ENCODE peak calls at places on chromosomes 4 and X, in nine cellular contexts. One of them, this sample, is unnamed.
A peak's percentile ranks its signal among the peaks of the same experiment; 100 is the strongest.

GRCh38 chr4:141179474-141180026 is 41.1 kb upstream of the ZNF330 start:
- DNase-seq in foreskin fibroblast: no peak
- DNase-seq in lower lobe of right lung: no peak
- DNase-seq in GM06990: no peak
- DNase-seq in A549: no peak
- DNase-seq in right atrium auricular region: no peak
- DNase-seq in epithelial cell of esophagus: no peak
- DNase-seq in bronchial epithelial cell: no peak
- DNase-seq in astrocyte of the spinal cord: no peak
- DNase-seq in this sample: no peak

GRCh38 chr4:87498446-87498900 is 30.7 kb downstream of the SPARCL1 start:
- DNase-seq in astrocyte of the spinal cord: peak; percentile 50
- DNase-seq in lower lobe of right lung: no peak
- DNase-seq in GM06990: no peak
- DNase-seq in right atrium auricular region: no peak
- DNase-seq in A549: no peak
- DNase-seq in foreskin fibroblast: peak; percentile 67
- DNase-seq in bronchial epithelial cell: no peak
- DNase-seq in epithelial cell of esophagus: no peak
- DNase-seq in this sample: no peak

GRCh38 chr4:93710101-93710846 is 118.3 kb upstream of the ATOH1 start:
- DNase-seq in GM06990: no peak
- DNase-seq in A549: no peak
- DNase-seq in lower lobe of right lung: no peak
- DNase-seq in foreskin fibroblast: peak; percentile 10
- DNase-seq in epithelial cell of esophagus: peak; percentile 32
- DNase-seq in astrocyte of the spinal cord: no peak
- DNase-seq in bronchial epithelial cell: peak; percentile 18
- DNase-seq in right atrium auricular region: no peak
- DNase-seq in this sample: peak; percentile 41

GRCh38 chr4:1790005-1790404 is 3.1 kb upstream of the FGFR3 start:
- DNase-seq in GM06990: no peak
- DNase-seq in foreskin fibroblast: no peak
- DNase-seq in bronchial epithelial cell: peak; percentile 71
- DNase-seq in epithelial cell of esophagus: peak; percentile 84
- DNase-seq in lower lobe of right lung: no peak
- DNase-seq in right atrium auricular region: no peak
- DNase-seq in A549: no peak
- DNase-seq in astrocyte of the spinal cord: no peak
- DNase-seq in this sample: no peak

GRCh38 chr4:105451346-105451745 is 22.5 kb downstream of the PPA2 start:
- DNase-seq in epithelial cell of esophagus: no peak
- DNase-seq in GM06990: no peak
- DNase-seq in foreskin fibroblast: no peak
- DNase-seq in bronchial epithelial cell: no peak
- DNase-seq in right atrium auricular region: no peak
- DNase-seq in lower lobe of right lung: no peak
- DNase-seq in astrocyte of the spinal cord: no peak
- DNase-seq in A549: no peak
- DNase-seq in this sample: no peak

GRCh38 chr4:31356839-31357238 is 636.7 kb downstream of the PCDH7 start:
- DNase-seq in GM06990: no peak
- DNase-seq in lower lobe of right lung: no peak
- DNase-seq in astrocyte of the spinal cord: no peak
- DNase-seq in epithelial cell of esophagus: no peak
- DNase-seq in bronchial epithelial cell: no peak
- DNase-seq in right atrium auricular region: no peak
- DNase-seq in A549: no peak
- DNase-seq in foreskin fibroblast: no peak
- DNase-seq in this sample: no peak

GRCh38 chr4:35463251-35463952 is 780.9 kb downstream of the ARAP2 start:
- DNase-seq in GM06990: no peak
- DNase-seq in astrocyte of the spinal cord: no peak
- DNase-seq in foreskin fibroblast: no peak
- DNase-seq in A549: no peak
- DNase-seq in right atrium auricular region: no peak
- DNase-seq in bronchial epithelial cell: no peak
- DNase-seq in lower lobe of right lung: peak; percentile 22
- DNase-seq in epithelial cell of esophagus: no peak
- DNase-seq in this sample: no peak

GRCh38 chr4:44118971-44119680 is 329.5 kb downstream of the KCTD8 start:
- DNase-seq in astrocyte of the spinal cord: peak; percentile 5
- DNase-seq in bronchial epithelial cell: peak; percentile 63
- DNase-seq in epithelial cell of esophagus: peak; percentile 84
- DNase-seq in GM06990: no peak
- DNase-seq in A549: no peak
- DNase-seq in lower lobe of right lung: no peak
- DNase-seq in foreskin fibroblast: no peak
- DNase-seq in right atrium auricular region: no peak
- DNase-seq in this sample: no peak

GRCh38 chrX:14832151-14832550 is 40.7 kb downstream of the FANCB start:
- DNase-seq in A549: no peak
- DNase-seq in GM06990: no peak
- DNase-seq in bronchial epithelial cell: no peak
- DNase-seq in lower lobe of right lung: no peak
- DNase-seq in astrocyte of the spinal cord: peak; percentile 59
- DNase-seq in right atrium auricular region: no peak
- DNase-seq in epithelial cell of esophagus: no peak
- DNase-seq in foreskin fibroblast: peak; percentile 76
- DNase-seq in this sample: no peak

GRCh38 chr4:139014391-139015268 is 951 bp upstream of the NOCT start:
- DNase-seq in lower lobe of right lung: no peak
- DNase-seq in astrocyte of the spinal cord: peak; percentile 94
- DNase-seq in A549: peak; percentile 77
- DNase-seq in foreskin fibroblast: peak; percentile 89
- DNase-seq in right atrium auricular region: no peak
- DNase-seq in epithelial cell of esophagus: peak; percentile 95
- DNase-seq in bronchial epithelial cell: peak; percentile 98
- DNase-seq in GM06990: no peak
- DNase-seq in this sample: peak; percentile 55

GRCh38 chr4:184237612-184238011 is 19.9 kb upstream of the ENPP6 start:
- DNase-seq in astrocyte of the spinal cord: no peak
- DNase-seq in right atrium auricular region: no peak
- DNase-seq in foreskin fibroblast: no peak
- DNase-seq in epithelial cell of esophagus: peak; percentile 38
- DNase-seq in bronchial epithelial cell: peak; percentile 40
- DNase-seq in A549: no peak
- DNase-seq in GM06990: no peak
- DNase-seq in lower lobe of right lung: no peak
- DNase-seq in this sample: no peak

GRCh38 chr4:55765070-55765469 is 54.5 kb upstream of the EXOC1L start:
- DNase-seq in astrocyte of the spinal cord: no peak
- DNase-seq in epithelial cell of esophagus: no peak
- DNase-seq in right atrium auricular region: no peak
- DNase-seq in A549: no peak
- DNase-seq in foreskin fibroblast: no peak
- DNase-seq in lower lobe of right lung: no peak
- DNase-seq in GM06990: no peak
- DNase-seq in bronchial epithelial cell: no peak
- DNase-seq in this sample: no peak

GRCh38 chrX:150018931-150019331 is 80.6 kb upstream of the EOLA2 start:
- DNase-seq in epithelial cell of esophagus: no peak
- DNase-seq in bronchial epithelial cell: no peak
- DNase-seq in foreskin fibroblast: peak; percentile 5
- DNase-seq in lower lobe of right lung: no peak
- DNase-seq in GM06990: no peak
- DNase-seq in astrocyte of the spinal cord: no peak
- DNase-seq in A549: no peak
- DNase-seq in right atrium auricular region: no peak
- DNase-seq in this sample: peak; percentile 23

GRCh38 chr4:169305651-169306050 is 34.9 kb upstream of the SH3RF1 start:
- DNase-seq in astrocyte of the spinal cord: peak; percentile 23
- DNase-seq in foreskin fibroblast: no peak
- DNase-seq in epithelial cell of esophagus: no peak
- DNase-seq in right atrium auricular region: no peak
- DNase-seq in lower lobe of right lung: no peak
- DNase-seq in A549: no peak
- DNase-seq in bronchial epithelial cell: no peak
- DNase-seq in GM06990: no peak
- DNase-seq in this sample: no peak

DNA sequence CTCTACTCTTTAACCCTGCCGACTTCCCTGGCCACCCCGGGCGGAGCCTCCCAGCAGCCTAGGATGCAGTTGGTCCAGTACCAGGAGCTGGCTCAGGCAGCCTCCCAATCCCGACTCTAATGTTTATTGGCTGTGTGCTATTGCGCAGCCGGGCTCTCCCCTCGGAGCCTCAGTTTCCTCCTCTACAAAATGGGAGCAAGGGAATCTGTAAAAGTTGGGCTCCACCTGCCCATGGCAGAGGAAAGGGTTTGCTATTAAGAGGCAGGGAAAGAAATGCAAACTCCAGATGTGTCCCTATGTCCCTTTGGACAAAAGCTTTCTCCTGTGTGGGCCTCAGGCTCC is 140.8 kb upstream of the PJA1 start:
- DNase-seq in astrocyte of the spinal cord: no peak
- DNase-seq in foreskin fibroblast: no peak
- DNase-seq in GM06990: no peak
- DNase-seq in A549: no peak
- DNase-seq in right atrium auricular region: no peak
- DNase-seq in bronchial epithelial cell: no peak
- DNase-seq in lower lobe of right lung: no peak
- DNase-seq in epithelial cell of esophagus: no peak
- DNase-seq in this sample: no peak
- H3K4me3 ChIP-seq in astrocyte of the spinal cord: no peak overlapping the region
- H3K4me3 ChIP-seq in foreskin fibroblast: no peak overlapping the region
- H3K4me3 ChIP-seq in GM06990: no peak overlapping the region
- H3K4me3 ChIP-seq in A549: no peak overlapping the region
- H3K4me3 ChIP-seq in right atrium auricular region: no peak overlapping the region
- H3K4me3 ChIP-seq in bronchial epithelial cell: no peak overlapping the region
- H3K4me3 ChIP-seq in lower lobe of right lung: no peak overlapping the region
- H3K4me3 ChIP-seq in epithelial cell of esophagus: no peak overlapping the region
- H3K4me3 ChIP-seq in this sample: no peak overlapping the region

GRCh38 chr4:8264106-8264505 is 5.4 kb upstream of the HTRA3 start:
- DNase-seq in GM06990: no peak
- DNase-seq in epithelial cell of esophagus: no peak
- DNase-seq in astrocyte of the spinal cord: no peak
- DNase-seq in A549: no peak
- DNase-seq in right atrium auricular region: no peak
- DNase-seq in foreskin fibroblast: no peak
- DNase-seq in bronchial epithelial cell: no peak
- DNase-seq in lower lobe of right lung: no peak
- DNase-seq in this sample: no peak

GRCh38 chr4:8267077-8267476 is 2.5 kb upstream of the HTRA3 start:
- DNase-seq in lower lobe of right lung: peak; percentile 85
- DNase-seq in bronchial epithelial cell: peak; percentile 52
- DNase-seq in epithelial cell of esophagus: peak; percentile 75
- DNase-seq in right atrium auricular region: peak; percentile 89
- DNase-seq in A549: peak; percentile 70
- DNase-seq in foreskin fibroblast: peak; percentile 50
- DNase-seq in GM06990: no peak
- DNase-seq in astrocyte of the spinal cord: peak; percentile 22
- DNase-seq in this sample: peak; percentile 30

GRCh38 chr4:8266088-8266487 is 3.5 kb upstream of the HTRA3 start:
- DNase-seq in right atrium auricular region: no peak
- DNase-seq in foreskin fibroblast: no peak
- DNase-seq in bronchial epithelial cell: no peak
- DNase-seq in A549: no peak
- DNase-seq in epithelial cell of esophagus: no peak
- DNase-seq in astrocyte of the spinal cord: no peak
- DNase-seq in lower lobe of right lung: no peak
- DNase-seq in GM06990: no peak
- DNase-seq in this sample: no peak

GRCh38 chr4:8266508-8266907 is 3.0 kb upstream of the HTRA3 start:
- DNase-seq in GM06990: no peak
- DNase-seq in astrocyte of the spinal cord: no peak
- DNase-seq in foreskin fibroblast: no peak
- DNase-seq in A549: no peak
- DNase-seq in epithelial cell of esophagus: no peak
- DNase-seq in lower lobe of right lung: no peak
- DNase-seq in bronchial epithelial cell: no peak
- DNase-seq in right atrium auricular region: no peak
- DNase-seq in this sample: no peak

GRCh38 chr4:8265171-8265929 is 4.2 kb upstream of the HTRA3 start:
- DNase-seq in right atrium auricular region: no peak
- DNase-seq in foreskin fibroblast: no peak
- DNase-seq in astrocyte of the spinal cord: no peak
- DNase-seq in epithelial cell of esophagus: no peak
- DNase-seq in bronchial epithelial cell: no peak
- DNase-seq in lower lobe of right lung: no peak
- DNase-seq in A549: no peak
- DNase-seq in GM06990: no peak
- DNase-seq in this sample: no peak
- TF ChIP-seq CTCF in right atrium auricular region: no peak
- TF ChIP-seq CTCF in foreskin fibroblast: no peak
- TF ChIP-seq CTCF in astrocyte of the spinal cord: no peak
- TF ChIP-seq CTCF in epithelial cell of esophagus: no peak
- TF ChIP-seq CTCF in bronchial epithelial cell: no peak
- TF ChIP-seq CTCF in lower lobe of right lung: no peak
- TF ChIP-seq CTCF in A549: no peak
- TF ChIP-seq CTCF in GM06990: no peak
- TF ChIP-seq CTCF in this sample: no peak

GRCh38 chrX:12007881-12008280 is 130.4 kb upstream of the FRMPD4 start:
- DNase-seq in GM06990: no peak
- DNase-seq in lower lobe of right lung: no peak
- DNase-seq in foreskin fibroblast: peak; percentile 84
- DNase-seq in epithelial cell of esophagus: peak; percentile 87
- DNase-seq in right atrium auricular region: no peak
- DNase-seq in astrocyte of the spinal cord: peak; percentile 79
- DNase-seq in A549: peak; percentile 17
- DNase-seq in bronchial epithelial cell: peak; percentile 90
- DNase-seq in this sample: no peak

GRCh38 chrX:12010436-12010835 is 127.8 kb upstream of the FRMPD4 start:
- DNase-seq in epithelial cell of esophagus: no peak
- DNase-seq in right atrium auricular region: no peak
- DNase-seq in GM06990: no peak
- DNase-seq in foreskin fibroblast: no peak
- DNase-seq in bronchial epithelial cell: no peak
- DNase-seq in lower lobe of right lung: no peak
- DNase-seq in astrocyte of the spinal cord: no peak
- DNase-seq in A549: no peak
- DNase-seq in this sample: no peak

GRCh38 chrX:12011075-12011474 is 127.2 kb upstream of the FRMPD4 start:
- DNase-seq in GM06990: no peak
- DNase-seq in epithelial cell of esophagus: peak; percentile 89
- DNase-seq in bronchial epithelial cell: peak; percentile 90
- DNase-seq in A549: no peak
- DNase-seq in foreskin fibroblast: peak; percentile 42
- DNase-seq in lower lobe of right lung: no peak
- DNase-seq in right atrium auricular region: no peak
- DNase-seq in astrocyte of the spinal cord: peak; percentile 7
- DNase-seq in this sample: no peak

GRCh38 chrX:12013220-12013619 is 125.1 kb upstream of the FRMPD4 start:
- DNase-seq in astrocyte of the spinal cord: peak; percentile 66
- DNase-seq in GM06990: no peak
- DNase-seq in epithelial cell of esophagus: peak; percentile 61
- DNase-seq in bronchial epithelial cell: peak; percentile 71
- DNase-seq in foreskin fibroblast: peak; percentile 59
- DNase-seq in right atrium auricular region: no peak
- DNase-seq in lower lobe of right lung: no peak
- DNase-seq in A549: no peak
- DNase-seq in this sample: no peak
- H3K4me3 ChIP-seq in astrocyte of the spinal cord: no peak overlapping the region
- H3K4me3 ChIP-seq in GM06990: no peak overlapping the region
- H3K4me3 ChIP-seq in epithelial cell of esophagus: no peak overlapping the region
- H3K4me3 ChIP-seq in bronchial epithelial cell: no peak overlapping the region
- H3K4me3 ChIP-seq in foreskin fibroblast: no peak overlapping the region
- H3K4me3 ChIP-seq in right atrium auricular region: no peak overlapping the region
- H3K4me3 ChIP-seq in lower lobe of right lung: no peak overlapping the region
- H3K4me3 ChIP-seq in A549: no peak overlapping the region
- H3K4me3 ChIP-seq in this sample: no peak overlapping the region

GRCh38 chr4:143771269-143771668 is 70.8 kb upstream of the FREM3 start:
- DNase-seq in foreskin fibroblast: no peak
- DNase-seq in right atrium auricular region: no peak
- DNase-seq in A549: no peak
- DNase-seq in astrocyte of the spinal cord: no peak
- DNase-seq in epithelial cell of esophagus: no peak
- DNase-seq in GM06990: no peak
- DNase-seq in lower lobe of right lung: no peak
- DNase-seq in bronchial epithelial cell: no peak
- DNase-seq in this sample: no peak

GRCh38 chr4:143773998-143774898 is 73.8 kb upstream of the FREM3 start:
- DNase-seq in lower lobe of right lung: peak; percentile 49
- DNase-seq in A549: peak; percentile 1
- DNase-seq in foreskin fibroblast: peak; percentile 62
- DNase-seq in astrocyte of the spinal cord: peak; percentile 38
- DNase-seq in bronchial epithelial cell: peak; percentile 54
- DNase-seq in right atrium auricular region: no peak
- DNase-seq in GM06990: peak; percentile 20
- DNase-seq in epithelial cell of esophagus: peak; percentile 74
- DNase-seq in this sample: peak; percentile 71
- TF ChIP-seq CTCF in lower lobe of right lung: peak; percentile 69
- TF ChIP-seq CTCF in A549: peak; percentile 42
- TF ChIP-seq CTCF in foreskin fibroblast: peak; percentile 86
- TF ChIP-seq CTCF in astrocyte of the spinal cord: peak; percentile 70
- TF ChIP-seq CTCF in bronchial epithelial cell: peak; percentile 72
- TF ChIP-seq CTCF in right atrium auricular region: peak; percentile 64
- TF ChIP-seq CTCF in GM06990: peak; percentile 81
- TF ChIP-seq CTCF in epithelial cell of esophagus: peak; percentile 82
- TF ChIP-seq CTCF in this sample: peak; percentile 70